ENCODE peak calls at places on chromosomes 16 and 17, in five cellular contexts. V is A549, E is hepatocyte, W is cardiac fibroblast, M is upper lobe of right lung. Z is an unnamed sample.

GRCh38 chr17:63151981-63152523 is 186.0 kb downstream of the TANC2 start:
- DNase-seq in V (no peak), E (no peak), W (peak), M (no peak), Z (no peak)

GRCh38 chr17:67647482-67647881 is 70.3 kb upstream of the NOL11 start:
- DNase-seq in V (no peak), E (no peak), W (no peak), M (no peak), Z (no peak)

GRCh38 chr17:59830007-59830630 is 62.6 kb downstream of the TUBD1 start:
- DNase-seq in V (no peak), E (no peak), W (peak), M (no peak), Z (no peak)

GRCh38 chr16:22358000-22358399 is 16.4 kb downstream of the CDR2 start:
- DNase-seq in V (no peak), E (no peak), W (no peak), M (no peak), Z (no peak)

GRCh38 chr16:1181715-1182671 is 29.1 kb downstream of the CACNA1H start:
- DNase-seq in V (peak), E (peak), W (peak), M (peak), Z (no peak)

GRCh38 chr16:58744497-58744896 is 10.4 kb upstream of the GOT2 start:
- DNase-seq in V (no peak), E (no peak), W (no peak), M (no peak), Z (no peak)

GRCh38 chr16:49952386-49952785 is 72.6 kb upstream of the CNEP1R1 start:
- DNase-seq in V (no peak), E (no peak), W (peak), M (no peak), Z (peak)

GRCh38 chr16:28280881-28281836 is 11.2 kb upstream of the SBK1 start:
- DNase-seq in V (no peak), E (no peak), W (no peak), M (no peak), Z (no peak)

GRCh38 chr17:72120878-72121163 is at the start of gene SOX9:
- DNase-seq in V (peak), E (peak), W (peak), M (peak), Z (peak)

GRCh38 chr16:57810197-57811024 is 8.1 kb upstream of the KIFC3 start:
- DNase-seq in V (peak), E (peak), W (peak), M (peak), Z (peak)

GRCh38 chr16:82177555-82177954 is 7.5 kb upstream of the MPHOSPH6 start:
- DNase-seq in V (no peak), E (no peak), W (no peak), M (no peak), Z (no peak)

GRCh38 chr16:87160218-87160617 is 157.0 kb downstream of the C16orf95 start:
- DNase-seq in V (no peak), E (peak), W (peak), M (peak), Z (no peak)

GRCh38 chr16:23903001-23903414 is 67.2 kb downstream of the PRKCB start:
- DNase-seq in V (no peak), E (no peak), W (no peak), M (no peak), Z (no peak)

GRCh38 chr16:23530062-23530461 is 19.8 kb upstream of the GGA2 start:
- DNase-seq in V (no peak), E (no peak), W (no peak), M (no peak), Z (no peak)

GRCh38 chr16:17440131-17440530 is 30.6 kb downstream of the XYLT1 start:
- DNase-seq in V (no peak), E (no peak), W (no peak), M (no peak), Z (no peak)

GRCh38 chr16:17211797-17212196 is 259.0 kb downstream of the XYLT1 start:
- DNase-seq in V (no peak), E (no peak), W (no peak), M (no peak), Z (no peak)

GRCh38 chr17:80599546-80600305 is 55.1 kb downstream of the RPTOR start:
- DNase-seq in V (peak), E (peak), W (no peak), M (no peak), Z (no peak)

GRCh38 chr16:63617990-63618763 is 1503.7 kb downstream of the CDH11 start:
- DNase-seq in V (peak), E (no peak), W (peak), M (no peak), Z (no peak)

GRCh38 chr16:363110-364090 is 6.9 kb downstream of the MRPL28 start:
- DNase-seq in V (no peak), E (no peak), W (no peak), M (no peak), Z (no peak)

GRCh38 chr17:37373530-37374159 is 2.1 kb upstream of the C17orf78 start:
- DNase-seq in V (peak), E (peak), W (peak), M (no peak), Z (no peak)

GRCh38 chr16:457732-458400 is 32.4 kb downstream of the RAB11FIP3 start:
- DNase-seq in V (no peak), E (peak), W (peak), M (no peak), Z (no peak)

GRCh38 chr17:13792314-13792713 is 190.6 kb upstream of the HS3ST3A1 start:
- DNase-seq in V (no peak), E (no peak), W (peak), M (no peak), Z (no peak)

GRCh38 chr17:34665150-34665802 is 85.9 kb downstream of the TMEM132E start:
- DNase-seq in V (no peak), E (no peak), W (no peak), M (no peak), Z (no peak)

GRCh38 chr17:1485311-1485747 is 7.2 kb downstream of the MYO1C start:
- DNase-seq in V (peak), E (peak), W (peak), M (peak), Z (no peak)

GRCh38 chr17:77602062-77602746 is 356.3 kb upstream of the TNRC6C start:
- DNase-seq in V (no peak), E (peak), W (peak), M (peak), Z (no peak)

GRCh38 chr17:17205368-17206148 is 575 bp downstream of the PLD6 start:
- DNase-seq in V (peak), E (no peak), W (peak), M (peak), Z (no peak)

GRCh38 chr17:68057531-68057952 is 22.0 kb downstream of the KPNA2 start:
- DNase-seq in V (no peak), E (no peak), W (peak), M (no peak), Z (no peak)

GRCh38 chr17:2547176-2547575 is 35.5 kb upstream of the METTL16 start:
- DNase-seq in V (peak), E (peak), W (peak), M (no peak), Z (no peak)

GRCh38 chr16:89115216-89115949 is 21.7 kb downstream of the ACSF3 start:
- DNase-seq in V (no peak), E (no peak), W (peak), M (peak), Z (no peak)
- H3K4me3 ChIP-seq in V (no peak), E (no peak), W (no peak), M (peak), Z (no peak)

DNA sequence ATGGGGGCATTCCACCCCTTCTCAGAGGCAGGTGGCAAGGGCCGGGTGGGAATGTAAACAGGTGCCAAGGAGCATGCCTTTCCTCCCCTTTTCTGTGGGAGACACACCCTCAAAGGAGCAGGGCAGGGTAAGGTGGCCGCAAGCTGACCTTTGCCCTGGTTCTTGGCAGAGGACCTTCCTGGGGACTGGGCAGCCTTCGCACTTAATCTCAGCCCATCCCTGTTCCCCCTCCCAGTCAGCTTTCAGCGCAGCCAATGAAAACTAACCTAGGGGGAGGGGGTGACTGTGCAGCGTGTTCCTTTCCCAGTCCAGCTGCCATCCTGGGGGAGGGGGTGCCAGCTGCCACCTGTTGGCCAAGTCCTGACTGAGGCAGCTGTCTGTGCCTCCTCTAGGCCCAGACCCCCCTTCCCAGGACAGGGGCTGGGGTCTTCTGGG is 2.8 kb downstream of the TRAF4 start:
- DNase-seq in V (no peak), E (peak), W (no peak), M (peak), Z (no peak)
- H3K4me3 ChIP-seq in V (peak), E (peak), W (no peak), M (peak), Z (peak)

GRCh38 chr16:89052191-89052787 is 41.4 kb upstream of the ACSF3 start:
- DNase-seq in V (no peak), E (no peak), W (no peak), M (no peak), Z (no peak)
- H3K4me3 ChIP-seq in V (peak), E (no peak), W (no peak), M (peak), Z (no peak)

DNA sequence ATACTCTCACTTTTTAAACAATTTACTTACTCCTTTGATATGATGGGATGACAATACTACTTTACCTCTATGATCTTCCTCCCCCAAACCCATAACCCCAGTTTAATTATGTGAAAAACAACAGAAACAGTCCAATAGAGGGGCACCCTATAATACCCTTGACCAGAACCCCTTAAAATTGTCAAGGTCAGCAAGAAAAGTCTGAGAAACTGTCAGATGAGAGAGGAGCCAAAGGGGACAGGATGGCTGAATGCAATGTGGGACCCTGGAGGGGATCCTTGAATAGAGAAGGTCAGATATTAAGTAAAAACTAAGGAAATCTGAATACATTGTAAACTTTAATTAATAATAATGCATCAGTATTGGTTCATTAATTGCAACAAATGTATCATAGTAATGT is 15.8 kb upstream of the HYDIN start:
- DNase-seq in V (no peak), E (no peak), W (no peak), M (no peak), Z (no peak)
- H3K4me3 ChIP-seq in V (no peak), E (no peak), W (no peak), M (no peak), Z (no peak)

GRCh38 chr17:48555616-48556533 is 11.0 kb upstream of the HOXB2 start:
- DNase-seq in V (peak), E (no peak), W (no peak), M (peak), Z (no peak)

GRCh38 chr17:48553837-48554236 is 8.9 kb upstream of the HOXB2 start:
- DNase-seq in V (no peak), E (no peak), W (no peak), M (no peak), Z (no peak)

GRCh38 chr17:48554412-48555090 is 9.6 kb upstream of the HOXB2 start:
- DNase-seq in V (peak), E (no peak), W (no peak), M (peak), Z (no peak)

GRCh38 chr17:48556534-48557401 is 11.9 kb upstream of the HOXB2 start:
- DNase-seq in V (no peak), E (no peak), W (no peak), M (no peak), Z (no peak)

DNA sequence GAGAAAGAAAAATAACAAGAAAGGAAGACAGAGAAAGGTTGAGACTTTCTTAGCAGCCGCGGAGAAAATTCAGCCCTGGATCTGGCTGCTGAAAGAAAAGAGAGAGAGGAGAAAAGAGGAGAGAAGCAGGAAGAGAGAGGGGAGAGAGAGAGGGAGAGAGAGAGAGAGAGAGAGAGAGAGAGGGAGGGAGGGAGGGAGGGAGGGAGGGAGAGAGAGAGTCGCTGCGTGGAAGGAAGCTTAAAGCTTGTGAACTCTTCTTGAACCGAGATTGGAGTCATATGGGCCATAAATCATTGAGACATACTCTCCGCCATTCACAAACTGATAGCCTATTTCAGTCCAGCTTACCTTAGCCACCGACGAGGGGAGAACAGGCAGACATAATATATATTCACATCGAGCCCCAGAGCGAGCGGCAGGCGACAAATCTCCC is 10.3 kb upstream of the HOXB2 start:
- DNase-seq in V (peak), E (peak), W (peak), M (no peak), Z (no peak)
- H3K4me3 ChIP-seq in V (peak), E (peak), W (peak), M (peak), Z (peak)

GRCh38 chr17:76270770-76271668 is 5.9 kb downstream of the UBALD2 start:
- DNase-seq in V (no peak), E (no peak), W (no peak), M (no peak), Z (no peak)
- H3K4me3 ChIP-seq in V (no peak), E (no peak), W (no peak), M (peak), Z (no peak)

GRCh38 chr17:4711671-4712111 is 1.3 kb downstream of the ARRB2 start:
- DNase-seq in V (no peak), E (no peak), W (no peak), M (no peak), Z (no peak)
- H3K4me3 ChIP-seq in V (peak), E (no peak), W (no peak), M (peak), Z (no peak)

DNA sequence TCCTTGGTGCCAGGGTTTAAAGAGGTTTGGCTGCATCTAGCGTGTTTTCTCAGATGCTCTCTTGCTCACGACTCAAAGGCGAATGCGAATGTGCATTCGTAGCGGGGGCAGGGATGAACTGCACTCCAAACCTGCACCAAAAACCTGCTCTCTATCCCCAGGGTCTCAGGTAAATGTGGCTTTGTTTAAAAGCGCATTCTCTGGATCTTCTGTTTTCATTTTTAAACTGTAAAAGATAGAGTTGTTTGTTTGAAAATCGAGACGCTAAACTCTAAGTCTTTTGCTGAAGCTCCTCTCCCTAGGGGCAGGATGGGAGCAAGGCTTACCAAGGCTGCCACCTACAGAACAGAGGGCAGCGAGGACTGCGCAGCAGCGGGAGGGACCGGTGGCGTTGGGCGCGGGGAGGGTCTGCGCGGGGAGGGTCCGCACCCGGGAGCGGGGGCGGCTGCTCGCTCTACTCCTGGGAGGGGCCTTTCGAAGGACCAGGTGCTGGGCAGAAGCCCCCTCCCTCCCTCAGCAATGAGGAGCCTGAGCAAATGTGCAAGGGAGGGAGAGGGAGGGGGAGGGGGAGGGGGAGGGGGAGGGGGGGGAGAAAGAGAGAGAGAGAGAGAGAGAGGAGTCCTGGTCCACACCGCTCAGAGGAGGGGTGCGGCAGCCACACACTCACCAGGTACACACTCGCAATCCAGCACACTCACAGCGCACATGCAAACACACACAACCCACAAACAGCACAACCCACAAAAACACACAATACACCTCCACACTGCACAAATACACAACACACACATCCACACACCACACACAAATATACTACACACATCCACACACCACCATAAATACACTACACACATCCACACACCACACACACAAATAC is 142.8 kb downstream of the GRIN2A start:
- DNase-seq in V (peak), E (peak), W (no peak), M (no peak), Z (no peak)
- H3K4me3 ChIP-seq in V (no peak), E (peak), W (no peak), M (no peak), Z (no peak)

GRCh38 chr16:12681653-12682052 is 122.0 kb downstream of the CPPED1 start:
- DNase-seq in V (no peak), E (no peak), W (peak), M (peak), Z (no peak)
- H3K4me3 ChIP-seq in V (no peak), E (no peak), W (no peak), M (no peak), Z (no peak)

GRCh38 chr16:84729716-84730320 is 30.0 kb downstream of the USP10 start:
- DNase-seq in V (no peak), E (no peak), W (no peak), M (no peak), Z (no peak)
- H3K4me3 ChIP-seq in V (peak), E (no peak), W (peak), M (peak), Z (peak)